ENCODE peak calls at places on chromosome 3, in five cellular contexts. D is GM23248, O is GM12878, N is fibroblast of lung, Z is neuronal stem cell. J is an unnamed sample.

GRCh38 chr3:171028025-171028778 is 1.7 kb upstream of the SLC2A2 start:
- DNase-seq in D (peak), O (no peak), N (peak), Z (peak), J (no peak)

GRCh38 chr3:139588450-139588849 is 48.9 kb upstream of the RBP1 start:
- DNase-seq in D (no peak), O (no peak), N (no peak), Z (peak), J (peak)

GRCh38 chr3:14876942-14877341 is 58.2 kb downstream of the FGD5 start:
- DNase-seq in D (peak), O (no peak), N (peak), Z (no peak), J (peak)

GRCh38 chr3:48952510-48953118 is 34.0 kb downstream of the ARIH2 start:
- DNase-seq in D (no peak), O (no peak), N (no peak), Z (no peak), J (peak)

GRCh38 chr3:21750831-21751391 is at the start of gene ZNF385D:
- DNase-seq in D (peak), O (no peak), N (peak), Z (peak), J (peak)

GRCh38 chr3:99167016-99167415 is 265.5 kb upstream of the DCBLD2 start:
- DNase-seq in D (peak), O (no peak), N (peak), Z (no peak), J (no peak)

GRCh38 chr3:19866751-19867347 is 67.2 kb downstream of the EFHB start:
- DNase-seq in D (peak), O (peak), N (peak), Z (peak), J (peak)

GRCh38 chr3:47762233-47762632 is 19.5 kb downstream of the SMARCC1 start:
- DNase-seq in D (peak), O (no peak), N (no peak), Z (no peak), J (no peak)

GRCh38 chr3:67647390-67647878 is 7.0 kb downstream of the SUCLG2 start:
- DNase-seq in D (peak), O (no peak), N (peak), Z (no peak), J (peak)

GRCh38 chr3:52874869-52875588 is 22.3 kb downstream of the STIMATE start:
- DNase-seq in D (no peak), O (no peak), N (no peak), Z (no peak), J (no peak)
- H3K9ac ChIP-seq in D (no peak), O (no peak), N (no peak), Z (no peak), J (no peak)

GRCh38 chr3:146195605-146196004 is 34.6 kb upstream of the PLOD2 start:
- DNase-seq in D (no peak), O (no peak), N (no peak), Z (no peak), J (no peak)
- H3K4me2 ChIP-seq in D (peak), O (no peak), N (no peak), Z (no peak), J (no peak)

GRCh38 chr3:156554515-156554841 is 439 bp downstream of the SSR3 start:
- DNase-seq in D (no peak), O (no peak), N (no peak), Z (no peak), J (no peak)

GRCh38 chr3:156553705-156554356 is 1.1 kb downstream of the SSR3 start:
- DNase-seq in D (peak), O (no peak), N (peak), Z (no peak), J (peak)

GRCh38 chr3:156552973-156553372 is 1.9 kb downstream of the SSR3 start:
- DNase-seq in D (no peak), O (no peak), N (no peak), Z (no peak), J (no peak)

GRCh38 chr3:156551261-156551660 is 3.7 kb downstream of the SSR3 start:
- DNase-seq in D (peak), O (no peak), N (no peak), Z (no peak), J (no peak)

DNA sequence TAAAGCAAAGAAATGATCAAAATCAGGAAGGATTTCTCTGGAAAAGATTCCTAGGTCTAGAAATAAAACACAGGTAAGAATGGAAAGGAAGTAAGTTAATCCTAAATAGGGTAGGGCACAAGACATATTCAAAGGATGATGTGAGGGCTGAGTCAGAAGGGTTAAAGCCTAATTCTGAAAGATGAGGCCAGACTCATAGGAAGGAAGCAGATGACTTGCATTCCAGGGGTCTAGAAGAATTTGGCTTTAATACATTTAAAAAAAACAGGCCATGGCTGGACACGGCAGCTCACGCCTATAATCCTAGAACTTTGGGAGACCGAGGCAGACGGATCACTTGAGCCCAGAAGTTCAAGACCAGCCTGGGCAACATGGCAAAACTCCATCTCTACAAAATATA is 3.2 kb downstream of the SSR3 start:
- DNase-seq in D (peak), O (no peak), N (peak), Z (no peak), J (peak)
- H3K27ac ChIP-seq in D (peak), O (no peak), N (peak), Z (no peak), J (peak)

DNA sequence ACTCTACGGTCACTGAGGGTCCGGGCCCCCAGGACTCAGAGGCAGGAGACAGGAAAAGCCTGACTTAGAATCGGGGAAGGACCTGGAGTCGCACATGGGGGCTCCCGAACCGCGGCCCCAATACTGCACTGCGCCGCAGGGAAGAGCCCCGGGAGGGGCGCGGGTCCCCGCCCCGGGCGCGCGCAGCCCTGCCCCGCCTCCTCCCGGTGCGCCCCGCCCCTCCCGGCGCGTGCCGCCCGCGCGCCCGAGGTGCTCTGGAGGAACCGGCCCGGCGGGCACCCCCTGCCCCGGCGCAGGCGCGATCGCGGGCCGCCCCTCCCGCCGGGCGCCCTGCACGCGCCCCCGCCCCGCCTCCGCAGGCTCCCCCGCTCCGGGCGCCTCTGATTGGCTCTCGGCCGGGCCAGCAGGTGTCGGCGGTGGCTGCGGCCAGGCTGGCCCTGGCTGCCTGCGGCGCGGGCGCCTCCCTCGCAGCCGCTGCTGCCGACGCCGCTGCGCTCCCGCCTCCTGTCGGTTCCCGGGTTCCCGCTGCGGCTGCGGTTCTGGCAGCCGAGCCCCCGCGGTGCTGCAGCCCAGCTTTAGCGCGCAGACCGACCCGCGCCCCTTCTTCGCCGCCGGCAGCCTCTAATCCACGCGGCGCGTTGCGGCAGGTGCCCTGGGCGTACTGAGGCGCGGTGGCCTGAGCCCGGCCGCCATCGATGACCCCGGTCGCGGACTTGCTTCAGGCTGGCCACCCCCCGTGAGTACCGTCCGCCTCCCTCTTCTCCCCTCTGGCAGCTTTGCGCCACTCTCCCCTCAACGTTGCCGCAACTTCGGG is at the start of gene MYRIP:
- DNase-seq in D (peak), O (no peak), N (no peak), Z (peak), J (peak)
- H3K9ac ChIP-seq in D (no peak), O (no peak), N (no peak), Z (peak), J (no peak)

GRCh38 chr3:75395601-75396315 is 268.4 kb upstream of the FRG2C start:
- DNase-seq in D (no peak), O (no peak), N (no peak), Z (no peak), J (no peak)
- H3K4me2 ChIP-seq in D (no peak), O (no peak), N (no peak), Z (no peak), J (no peak)

GRCh38 chr3:152356870-152357276 is 88.1 kb downstream of the MBNL1 start:
- DNase-seq in D (no peak), O (peak), N (no peak), Z (no peak), J (no peak)
- H3K27ac ChIP-seq in D (no peak), O (peak), N (no peak), Z (no peak), J (no peak)

GRCh38 chr3:169117264-169117663 is 546.2 kb downstream of the MECOM start:
- DNase-seq in D (no peak), O (no peak), N (no peak), Z (no peak), J (no peak)
- H3K9ac ChIP-seq in D (no peak), O (no peak), N (no peak), Z (no peak), J (no peak)